ENCODE peak calls at places on chromosomes 12 and 14, in seven cellular contexts. One of them, this sample, is unnamed.

GRCh38 chr14:85963486-85963885 is 433.5 kb downstream of the FLRT2 start:
- DNase-seq in PC-9: no peak
- DNase-seq in Peyer's patch: no peak
- DNase-seq in breast epithelium: no peak
- DNase-seq in CD8-positive, alpha-beta T cell: no peak
- DNase-seq in keratinocyte: no peak
- DNase-seq in astrocyte of the spinal cord: no peak
- DNase-seq in this sample: no peak

GRCh38 chr14:76640923-76641395 is 120.3 kb upstream of the VASH1 start:
- DNase-seq in CD8-positive, alpha-beta T cell: no peak
- DNase-seq in Peyer's patch: no peak
- DNase-seq in breast epithelium: no peak
- DNase-seq in astrocyte of the spinal cord: no peak
- DNase-seq in keratinocyte: no peak
- DNase-seq in PC-9: no peak
- DNase-seq in this sample: no peak

GRCh38 chr14:105091335-105092123 is 26.3 kb upstream of the GPR132 start:
- DNase-seq in CD8-positive, alpha-beta T cell: no peak
- DNase-seq in astrocyte of the spinal cord: no peak
- DNase-seq in PC-9: peak; percentile 98
- DNase-seq in breast epithelium: peak; percentile 86
- DNase-seq in keratinocyte: peak; percentile 95
- DNase-seq in Peyer's patch: peak; percentile 93
- DNase-seq in this sample: peak; percentile 47

GRCh38 chr12:94208433-94208921 is 60.1 kb downstream of the PLXNC1 start:
- DNase-seq in keratinocyte: no peak
- DNase-seq in astrocyte of the spinal cord: no peak
- DNase-seq in PC-9: no peak
- DNase-seq in CD8-positive, alpha-beta T cell: no peak
- DNase-seq in breast epithelium: no peak
- DNase-seq in Peyer's patch: no peak
- DNase-seq in this sample: no peak

GRCh38 chr14:99041141-99041819 is 230.7 kb downstream of the BCL11B start:
- DNase-seq in CD8-positive, alpha-beta T cell: no peak
- DNase-seq in keratinocyte: no peak
- DNase-seq in astrocyte of the spinal cord: no peak
- DNase-seq in breast epithelium: no peak
- DNase-seq in Peyer's patch: no peak
- DNase-seq in PC-9: no peak
- DNase-seq in this sample: no peak

GRCh38 chr14:105068818-105069217 is 3.6 kb upstream of the GPR132 start:
- DNase-seq in keratinocyte: no peak
- DNase-seq in PC-9: no peak
- DNase-seq in CD8-positive, alpha-beta T cell: no peak
- DNase-seq in astrocyte of the spinal cord: no peak
- DNase-seq in breast epithelium: no peak
- DNase-seq in Peyer's patch: peak; percentile 47
- DNase-seq in this sample: no peak

GRCh38 chr12:13981296-13981962 is at the start of gene GRIN2B:
- DNase-seq in astrocyte of the spinal cord: no peak
- DNase-seq in Peyer's patch: no peak
- DNase-seq in keratinocyte: no peak
- DNase-seq in CD8-positive, alpha-beta T cell: no peak
- DNase-seq in PC-9: no peak
- DNase-seq in breast epithelium: no peak
- DNase-seq in this sample: no peak

GRCh38 chr14:25034803-25035681 is 14.9 kb downstream of the STXBP6 start:
- DNase-seq in keratinocyte: no peak
- DNase-seq in Peyer's patch: peak; percentile 55
- DNase-seq in PC-9: no peak
- DNase-seq in astrocyte of the spinal cord: no peak
- DNase-seq in breast epithelium: no peak
- DNase-seq in CD8-positive, alpha-beta T cell: no peak
- DNase-seq in this sample: no peak

GRCh38 chr14:22886500-22887259 is 3.7 kb downstream of the REM2 start:
- DNase-seq in CD8-positive, alpha-beta T cell: peak; percentile 34
- DNase-seq in Peyer's patch: peak; percentile 92
- DNase-seq in keratinocyte: no peak
- DNase-seq in breast epithelium: peak; percentile 82
- DNase-seq in astrocyte of the spinal cord: peak; percentile 67
- DNase-seq in PC-9: peak; percentile 66
- DNase-seq in this sample: peak; percentile 92

GRCh38 chr14:22822619-22823551 is 6.8 kb upstream of the MRPL52 start:
- DNase-seq in CD8-positive, alpha-beta T cell: peak; percentile 41
- DNase-seq in breast epithelium: no peak
- DNase-seq in astrocyte of the spinal cord: peak; percentile 97
- DNase-seq in keratinocyte: no peak
- DNase-seq in Peyer's patch: peak; percentile 87
- DNase-seq in PC-9: peak; percentile 44
- DNase-seq in this sample: peak; percentile 96

GRCh38 chr14:44309336-44309735 is 197.7 kb downstream of the FSCB start:
- DNase-seq in keratinocyte: no peak
- DNase-seq in CD8-positive, alpha-beta T cell: no peak
- DNase-seq in PC-9: no peak
- DNase-seq in astrocyte of the spinal cord: no peak
- DNase-seq in breast epithelium: no peak
- DNase-seq in Peyer's patch: no peak
- DNase-seq in this sample: no peak

GRCh38 chr12:24135158-24135850 is 185.8 kb upstream of the SOX5 start:
- DNase-seq in breast epithelium: no peak
- DNase-seq in astrocyte of the spinal cord: no peak
- DNase-seq in Peyer's patch: no peak
- DNase-seq in CD8-positive, alpha-beta T cell: no peak
- DNase-seq in PC-9: no peak
- DNase-seq in keratinocyte: no peak
- DNase-seq in this sample: no peak

GRCh38 chr14:69682607-69683263 is 71.3 kb downstream of the SUSD6 start:
- DNase-seq in Peyer's patch: no peak
- DNase-seq in breast epithelium: no peak
- DNase-seq in astrocyte of the spinal cord: no peak
- DNase-seq in PC-9: no peak
- DNase-seq in keratinocyte: no peak
- DNase-seq in CD8-positive, alpha-beta T cell: no peak
- DNase-seq in this sample: no peak

GRCh38 chr12:10901427-10901826 is 7.9 kb downstream of the TAS2R13 start:
- DNase-seq in breast epithelium: no peak
- DNase-seq in keratinocyte: no peak
- DNase-seq in Peyer's patch: no peak
- DNase-seq in PC-9: no peak
- DNase-seq in CD8-positive, alpha-beta T cell: no peak
- DNase-seq in astrocyte of the spinal cord: no peak
- DNase-seq in this sample: no peak
- TF ChIP-seq CTCF in breast epithelium: no peak
- TF ChIP-seq CTCF in keratinocyte: peak; percentile 27
- TF ChIP-seq CTCF in Peyer's patch: no peak
- TF ChIP-seq CTCF in PC-9: no peak
- TF ChIP-seq CTCF in CD8-positive, alpha-beta T cell: no peak
- TF ChIP-seq CTCF in astrocyte of the spinal cord: no peak
- TF ChIP-seq CTCF in this sample: no peak

GRCh38 chr14:63051301-63051700 is 6.0 kb upstream of the KCNH5 start:
- DNase-seq in PC-9: no peak
- DNase-seq in breast epithelium: no peak
- DNase-seq in keratinocyte: no peak
- DNase-seq in CD8-positive, alpha-beta T cell: no peak
- DNase-seq in astrocyte of the spinal cord: no peak
- DNase-seq in Peyer's patch: no peak
- DNase-seq in this sample: no peak

GRCh38 chr14:63045234-63045611 is at the start of gene KCNH5:
- DNase-seq in breast epithelium: no peak
- DNase-seq in PC-9: no peak
- DNase-seq in Peyer's patch: no peak
- DNase-seq in astrocyte of the spinal cord: peak; percentile 46
- DNase-seq in keratinocyte: no peak
- DNase-seq in CD8-positive, alpha-beta T cell: no peak
- DNase-seq in this sample: peak; percentile 12

GRCh38 chr14:63050694-63051093 is 5.4 kb upstream of the KCNH5 start:
- DNase-seq in PC-9: no peak
- DNase-seq in keratinocyte: no peak
- DNase-seq in Peyer's patch: no peak
- DNase-seq in breast epithelium: no peak
- DNase-seq in astrocyte of the spinal cord: no peak
- DNase-seq in CD8-positive, alpha-beta T cell: no peak
- DNase-seq in this sample: no peak

GRCh38 chr14:63046339-63047268 is 1.3 kb upstream of the KCNH5 start:
- DNase-seq in Peyer's patch: no peak
- DNase-seq in keratinocyte: no peak
- DNase-seq in breast epithelium: no peak
- DNase-seq in astrocyte of the spinal cord: no peak
- DNase-seq in PC-9: no peak
- DNase-seq in CD8-positive, alpha-beta T cell: no peak
- DNase-seq in this sample: no peak

GRCh38 chr14:63045612-63046320 is 508 bp upstream of the KCNH5 start:
- DNase-seq in astrocyte of the spinal cord: peak; percentile 39
- DNase-seq in breast epithelium: no peak
- DNase-seq in PC-9: no peak
- DNase-seq in keratinocyte: no peak
- DNase-seq in Peyer's patch: no peak
- DNase-seq in CD8-positive, alpha-beta T cell: no peak
- DNase-seq in this sample: peak; percentile 51
- H3K4me3 ChIP-seq in astrocyte of the spinal cord: peak overlapping the region; percentile 31
- H3K4me3 ChIP-seq in breast epithelium: peak overlapping the region; percentile 64
- H3K4me3 ChIP-seq in PC-9: no peak overlapping the region
- H3K4me3 ChIP-seq in keratinocyte: peak overlapping the region; percentile 32
- H3K4me3 ChIP-seq in Peyer's patch: no peak overlapping the region
- H3K4me3 ChIP-seq in CD8-positive, alpha-beta T cell: no peak overlapping the region
- H3K4me3 ChIP-seq in this sample: peak overlapping the region; percentile 59

GRCh38 chr12:102907918-102908317 is 9.1 kb downstream of the PAH start:
- DNase-seq in breast epithelium: no peak
- DNase-seq in PC-9: no peak
- DNase-seq in CD8-positive, alpha-beta T cell: no peak
- DNase-seq in keratinocyte: no peak
- DNase-seq in astrocyte of the spinal cord: no peak
- DNase-seq in Peyer's patch: no peak
- DNase-seq in this sample: no peak
- TF ChIP-seq CTCF in breast epithelium: no peak
- TF ChIP-seq CTCF in PC-9: no peak
- TF ChIP-seq CTCF in CD8-positive, alpha-beta T cell: no peak
- TF ChIP-seq CTCF in keratinocyte: no peak
- TF ChIP-seq CTCF in astrocyte of the spinal cord: no peak
- TF ChIP-seq CTCF in Peyer's patch: no peak
- TF ChIP-seq CTCF in this sample: no peak

DNA sequence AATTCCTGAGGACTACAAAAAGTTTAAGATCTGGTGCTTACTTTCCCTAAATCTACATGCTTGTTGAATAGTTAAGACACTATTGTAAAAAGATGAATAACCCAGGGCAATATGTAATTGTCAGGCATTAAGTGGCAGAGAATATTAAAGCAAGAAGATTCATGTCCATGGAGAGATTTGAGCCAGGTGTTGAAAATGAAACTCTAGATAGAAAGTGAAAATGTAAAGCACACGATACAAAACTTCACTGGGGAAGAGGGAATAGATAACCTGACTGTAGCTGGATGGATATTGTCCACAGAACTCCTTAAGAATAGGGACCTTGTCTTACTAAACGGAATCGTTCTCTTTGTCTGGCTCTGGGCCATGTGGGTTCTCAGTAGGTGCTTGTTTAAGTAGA is 5.0 kb downstream of the CAND1 start:
- DNase-seq in PC-9: no peak
- DNase-seq in breast epithelium: no peak
- DNase-seq in Peyer's patch: no peak
- DNase-seq in keratinocyte: no peak
- DNase-seq in astrocyte of the spinal cord: no peak
- DNase-seq in CD8-positive, alpha-beta T cell: no peak
- DNase-seq in this sample: no peak
- H3K4me3 ChIP-seq in PC-9: no peak overlapping the region
- H3K4me3 ChIP-seq in breast epithelium: no peak overlapping the region
- H3K4me3 ChIP-seq in Peyer's patch: no peak overlapping the region
- H3K4me3 ChIP-seq in keratinocyte: no peak overlapping the region
- H3K4me3 ChIP-seq in astrocyte of the spinal cord: no peak overlapping the region
- H3K4me3 ChIP-seq in CD8-positive, alpha-beta T cell: no peak overlapping the region
- H3K4me3 ChIP-seq in this sample: no peak overlapping the region

GRCh38 chr12:128843538-128843937 is 9.7 kb upstream of the GLT1D1 start:
- DNase-seq in Peyer's patch: no peak
- DNase-seq in keratinocyte: no peak
- DNase-seq in CD8-positive, alpha-beta T cell: no peak
- DNase-seq in astrocyte of the spinal cord: no peak
- DNase-seq in PC-9: no peak
- DNase-seq in breast epithelium: no peak
- DNase-seq in this sample: no peak

GRCh38 chr12:128840862-128841468 is 12.3 kb upstream of the GLT1D1 start:
- DNase-seq in CD8-positive, alpha-beta T cell: no peak
- DNase-seq in Peyer's patch: no peak
- DNase-seq in breast epithelium: no peak
- DNase-seq in PC-9: no peak
- DNase-seq in keratinocyte: no peak
- DNase-seq in astrocyte of the spinal cord: no peak
- DNase-seq in this sample: no peak

GRCh38 chr12:128842579-128842978 is 10.7 kb upstream of the GLT1D1 start:
- DNase-seq in keratinocyte: no peak
- DNase-seq in CD8-positive, alpha-beta T cell: no peak
- DNase-seq in astrocyte of the spinal cord: no peak
- DNase-seq in breast epithelium: no peak
- DNase-seq in Peyer's patch: no peak
- DNase-seq in PC-9: no peak
- DNase-seq in this sample: no peak

GRCh38 chr12:128848371-128848770 is 4.9 kb upstream of the GLT1D1 start:
- DNase-seq in PC-9: no peak
- DNase-seq in breast epithelium: no peak
- DNase-seq in keratinocyte: no peak
- DNase-seq in CD8-positive, alpha-beta T cell: no peak
- DNase-seq in astrocyte of the spinal cord: no peak
- DNase-seq in Peyer's patch: no peak
- DNase-seq in this sample: no peak

DNA sequence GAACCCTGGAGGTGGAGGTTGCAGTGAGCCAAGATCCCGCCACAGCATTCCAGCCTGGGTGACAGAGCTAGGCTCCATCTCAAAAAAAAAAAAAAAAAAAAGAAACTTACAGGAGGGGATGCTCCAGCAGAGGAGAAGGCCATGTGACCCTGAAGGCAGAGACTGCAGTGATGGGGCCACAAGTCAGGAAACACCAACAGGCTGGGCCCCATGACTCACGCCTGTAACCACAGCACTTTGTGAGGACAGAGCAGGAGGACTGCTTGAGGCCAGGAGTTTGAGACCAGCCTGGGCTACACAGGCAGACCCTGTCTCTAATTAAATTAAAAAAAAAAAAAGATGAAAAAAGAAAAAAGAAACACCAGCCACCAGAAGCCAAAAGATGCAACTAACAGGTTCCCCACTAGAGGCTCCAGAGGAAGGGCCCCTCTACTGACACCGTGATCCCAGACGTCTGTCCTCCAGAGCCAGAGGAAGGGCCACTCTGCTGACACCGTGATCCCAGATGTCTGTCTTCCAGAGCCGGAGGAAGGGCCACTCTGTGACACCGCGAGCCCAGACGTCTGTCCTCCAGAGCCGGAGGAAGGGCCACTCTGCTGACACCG is 9.1 kb upstream of the GLT1D1 start:
- DNase-seq in PC-9: no peak
- DNase-seq in astrocyte of the spinal cord: no peak
- DNase-seq in breast epithelium: no peak
- DNase-seq in CD8-positive, alpha-beta T cell: no peak
- DNase-seq in Peyer's patch: no peak
- DNase-seq in keratinocyte: no peak
- DNase-seq in this sample: no peak
- TF ChIP-seq CTCF in PC-9: peak; percentile 31
- TF ChIP-seq CTCF in astrocyte of the spinal cord: no peak
- TF ChIP-seq CTCF in breast epithelium: no peak
- TF ChIP-seq CTCF in CD8-positive, alpha-beta T cell: no peak
- TF ChIP-seq CTCF in Peyer's patch: no peak
- TF ChIP-seq CTCF in keratinocyte: no peak
- TF ChIP-seq CTCF in this sample: no peak

GRCh38 chr12:95989504-95990123 is 6.5 kb downstream of the HAL start:
- DNase-seq in breast epithelium: no peak
- DNase-seq in keratinocyte: no peak
- DNase-seq in PC-9: no peak
- DNase-seq in astrocyte of the spinal cord: no peak
- DNase-seq in CD8-positive, alpha-beta T cell: no peak
- DNase-seq in Peyer's patch: no peak
- DNase-seq in this sample: no peak
- H3K4me3 ChIP-seq in breast epithelium: no peak overlapping the region
- H3K4me3 ChIP-seq in keratinocyte: no peak overlapping the region
- H3K4me3 ChIP-seq in PC-9: no peak overlapping the region
- H3K4me3 ChIP-seq in astrocyte of the spinal cord: no peak overlapping the region
- H3K4me3 ChIP-seq in CD8-positive, alpha-beta T cell: no peak overlapping the region
- H3K4me3 ChIP-seq in Peyer's patch: no peak overlapping the region
- H3K4me3 ChIP-seq in this sample: no peak overlapping the region